ENCODE peak calls at places on chromosomes 4 and X, in ten cellular contexts. P is cardiac muscle cell, D is aorta, U is tibial nerve, F is kidney, N is heart right ventricle, T is mesenchymal stem cell, S is DND-41, L is IMR-90, I is neural progenitor cell. K is an unnamed sample.

GRCh38 chr4:41268024-41268423 is 11.3 kb downstream of the UCHL1 start:
- DNase-seq in P (no peak), D (no peak), U (no peak), F (no peak), N (no peak), T (no peak), S (no peak), L (no peak), I (no peak), K (no peak)

GRCh38 chr4:173243917-173244658 is 75.5 kb downstream of the GALNT7 start:
- DNase-seq in P (no peak), D (no peak), U (no peak), F (no peak), N (no peak), T (no peak), S (peak; percentile 29), L (no peak), I (no peak), K (no peak)

GRCh38 chrX:72245461-72246089 is 6.7 kb upstream of the ERCC6L start:
- DNase-seq in P (peak; percentile 38), D (peak; percentile 55), U (peak; percentile 19), F (no peak), N (peak; percentile 4), T (peak; percentile 51), S (peak; percentile 48), L (peak; percentile 61), I (peak; percentile 71), K (peak; percentile 31)

GRCh38 chrX:16239211-16239610 is 71.9 kb downstream of the MAGEB17 start:
- DNase-seq in P (no peak), D (no peak), U (no peak), F (no peak), N (no peak), T (peak; percentile 65), S (no peak), L (peak; percentile 88), I (no peak), K (no peak)

GRCh38 chr4:147284218-147284617 is 196.7 kb upstream of the EDNRA start:
- DNase-seq in P (no peak), D (no peak), U (no peak), F (no peak), N (no peak), T (no peak), S (no peak), L (no peak), I (no peak), K (no peak)

GRCh38 chrX:29852767-29853166 is 362.6 kb upstream of the MAGEB2 start:
- DNase-seq in P (no peak), D (no peak), U (no peak), F (no peak), N (no peak), T (peak; percentile 1), S (no peak), L (peak; percentile 28), I (no peak), K (no peak)

GRCh38 chrX:149720021-149720689 is 8.3 kb downstream of the MAGEA11 start:
- DNase-seq in P (no peak), D (no peak), U (no peak), F (peak; percentile 31), N (no peak), T (no peak), S (no peak), L (no peak), I (peak; percentile 34), K (no peak)

GRCh38 chr4:74397748-74398426 is 32.9 kb downstream of the EREG start:
- DNase-seq in P (no peak), D (no peak), U (no peak), F (no peak), N (no peak), T (no peak), S (no peak), L (peak; percentile 4), I (no peak), K (no peak)

GRCh38 chr4:48687313-48687712 is 92.8 kb downstream of the FRYL start:
- DNase-seq in P (no peak), D (no peak), U (no peak), F (no peak), N (no peak), T (no peak), S (no peak), L (no peak), I (no peak), K (no peak)

GRCh38 chrX:108219949-108220601 is 128.5 kb downstream of the ATG4A start:
- DNase-seq in P (no peak), D (no peak), U (no peak), F (no peak), N (no peak), T (no peak), S (no peak), L (no peak), I (no peak), K (no peak)

GRCh38 chr4:85968945-85969830 is 390.7 kb downstream of the MAPK10 start:
- DNase-seq in P (peak; percentile 57), D (no peak), U (no peak), F (no peak), N (no peak), T (peak; percentile 72), S (peak; percentile 9), L (peak; percentile 72), I (peak; percentile 57), K (peak; percentile 49)

GRCh38 chrX:152245231-152245630 is 106.9 kb upstream of the MAGEA10 start:
- DNase-seq in P (no peak), D (no peak), U (no peak), F (no peak), N (no peak), T (no peak), S (no peak), L (no peak), I (no peak), K (no peak)

GRCh38 chr4:151418385-151418784 is 9.4 kb downstream of the FHIP1A start:
- DNase-seq in P (no peak), D (no peak), U (no peak), F (no peak), N (no peak), T (peak; percentile 81), S (no peak), L (peak; percentile 84), I (no peak), K (no peak)

GRCh38 chr4:151417766-151418376 is 8.9 kb downstream of the FHIP1A start:
- DNase-seq in P (no peak), D (no peak), U (no peak), F (no peak), N (no peak), T (no peak), S (no peak), L (no peak), I (no peak), K (no peak)

GRCh38 chr4:151415978-151416377 is 7.0 kb downstream of the FHIP1A start:
- DNase-seq in P (no peak), D (no peak), U (no peak), F (no peak), N (no peak), T (no peak), S (no peak), L (peak; percentile 50), I (no peak), K (no peak)

GRCh38 chr4:151418856-151419255 is 9.9 kb downstream of the FHIP1A start:
- DNase-seq in P (no peak), D (no peak), U (no peak), F (no peak), N (no peak), T (no peak), S (no peak), L (no peak), I (no peak), K (no peak)

GRCh38 chr4:151417164-151417571 is 8.2 kb downstream of the FHIP1A start:
- DNase-seq in P (no peak), D (no peak), U (no peak), F (no peak), N (no peak), T (no peak), S (no peak), L (no peak), I (peak; percentile 24), K (no peak)
- H3K27ac ChIP-seq in P (no peak overlapping the region), D (no peak overlapping the region), U (no peak overlapping the region), F (no peak overlapping the region), N (no peak overlapping the region), T (peak overlapping the region; percentile 87), S (no peak overlapping the region), L (no peak overlapping the region), I (no peak overlapping the region), K (no peak overlapping the region)

GRCh38 chr4:113584407-113585150 is 177.0 kb downstream of the CAMK2D start:
- DNase-seq in P (peak; percentile 74), D (no peak), U (no peak), F (no peak), N (no peak), T (peak; percentile 60), S (no peak), L (peak; percentile 83), I (peak; percentile 13), K (no peak)
- H3K27ac ChIP-seq in P (peak overlapping the region; percentile 97), D (peak overlapping the region; percentile 64), U (peak overlapping the region; percentile 55), F (no peak overlapping the region), N (peak overlapping the region; percentile 75), T (peak overlapping the region; percentile 96), S (no peak overlapping the region), L (no peak overlapping the region), I (peak overlapping the region; percentile 53), K (peak overlapping the region; percentile 37)

DNA sequence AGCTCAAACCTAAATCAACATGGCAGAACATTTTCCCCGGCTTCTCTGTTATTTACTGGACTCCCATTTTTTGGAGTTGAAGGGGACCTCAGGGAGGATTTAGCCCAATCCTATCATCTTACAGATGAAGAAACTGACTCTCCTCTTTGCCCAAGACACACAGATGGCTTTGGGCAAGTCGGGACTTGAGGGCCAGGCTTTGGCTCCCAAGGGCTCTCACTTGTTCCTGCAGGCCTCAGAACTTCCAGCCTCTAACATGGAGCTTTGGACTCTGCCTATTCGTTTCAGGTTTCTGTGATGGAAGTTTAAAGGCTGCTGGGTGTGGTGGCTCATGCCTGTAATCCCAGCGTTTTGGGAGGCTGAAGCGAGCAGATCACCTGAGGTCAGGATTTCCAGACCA is 59.5 kb downstream of the RHOH start:
- DNase-seq in P (no peak), D (no peak), U (no peak), F (no peak), N (no peak), T (no peak), S (no peak), L (no peak), I (no peak), K (no peak)
- H3K27ac ChIP-seq in P (no peak overlapping the region), D (no peak overlapping the region), U (no peak overlapping the region), F (no peak overlapping the region), N (no peak overlapping the region), T (peak overlapping the region; percentile 39), S (no peak overlapping the region), L (peak overlapping the region; percentile 56), I (no peak overlapping the region), K (no peak overlapping the region)

DNA sequence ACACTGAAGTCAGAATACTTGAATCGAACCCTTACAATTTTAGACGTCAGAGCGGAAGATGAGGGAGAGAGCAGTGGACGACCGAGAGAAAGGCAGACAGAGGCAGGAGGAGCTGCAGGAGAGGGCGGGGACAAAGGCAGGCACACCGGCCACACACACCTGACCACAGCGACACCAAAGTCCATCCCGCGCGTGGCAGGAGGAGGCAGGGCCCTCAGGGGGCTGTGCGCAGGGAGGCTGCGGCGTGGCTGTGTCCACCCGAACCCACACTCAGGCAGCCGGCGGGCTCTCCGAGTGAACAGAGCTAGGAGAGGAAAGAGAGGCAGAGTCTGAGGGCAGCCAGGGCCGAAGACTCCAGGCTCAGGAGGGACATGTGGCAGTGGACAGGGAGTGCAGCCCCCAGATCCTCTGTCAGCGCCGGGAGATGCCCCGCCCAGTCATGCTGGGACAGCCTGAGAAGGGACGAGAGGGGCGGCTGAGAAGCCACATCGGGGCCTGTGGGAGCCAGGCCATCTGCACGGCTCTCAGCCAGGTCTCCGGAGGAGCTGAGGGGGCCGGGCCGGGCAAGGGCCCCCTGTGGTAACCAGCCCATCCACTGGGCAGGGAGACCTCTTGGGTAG is 20.1 kb downstream of the GAK start:
- DNase-seq in P (no peak), D (peak; percentile 14), U (no peak), F (peak; percentile 65), N (no peak), T (no peak), S (no peak), L (no peak), I (no peak), K (no peak)
- H3K27ac ChIP-seq in P (no peak overlapping the region), D (no peak overlapping the region), U (peak overlapping the region; percentile 53), F (peak overlapping the region; percentile 32), N (no peak overlapping the region), T (no peak overlapping the region), S (no peak overlapping the region), L (no peak overlapping the region), I (no peak overlapping the region), K (no peak overlapping the region)